ENCODE peak calls at places on chromosomes 16 and 17, in seven cellular contexts. P is uterus; X is keratinocyte; K is tibial artery; F is effector memory CD4-positive, alpha-beta T cell; N is psoas muscle; Y is CD8-positive, alpha-beta memory T cell. G is an unnamed sample. For H3K36me3, the result is how much of the 10 kb centered on the place peaks cover.

GRCh38 chr17:1073241-1073962 is 76.5 kb downstream of the TIMM22 start:
- DNase-seq in F (no peak), X (no peak), P (no peak), Y (no peak), K (no peak), N (peak), G (no peak)

GRCh38 chr17:301681-302299 is 50.8 kb downstream of the RPH3AL start:
- DNase-seq in K (no peak), Y (no peak), P (peak), X (no peak), F (no peak), N (peak), G (no peak)

GRCh38 chr17:34725740-34726139 is 146.4 kb downstream of the TMEM132E start:
- DNase-seq in X (no peak), F (no peak), Y (no peak), K (no peak), P (no peak), N (no peak), G (no peak)

GRCh38 chr16:11461595-11461990 is 116.3 kb downstream of the RMI2 start:
- DNase-seq in K (no peak), P (no peak), N (no peak), Y (no peak), F (no peak), X (no peak), G (no peak)

GRCh38 chr16:117381-118365 is 20.8 kb downstream of the NPRL3 start:
- DNase-seq in P (peak), N (peak), K (no peak), F (peak), X (no peak), Y (peak), G (peak)

GRCh38 chr16:88697831-88698693 is 8.1 kb downstream of the RNF166 start:
- DNase-seq in P (no peak), K (no peak), X (no peak), N (no peak), F (no peak), Y (peak), G (no peak)

GRCh38 chr17:51119415-51120356 is 982 bp downstream of the SPAG9 start:
- DNase-seq in P (peak), X (no peak), K (peak), Y (peak), F (peak), N (peak), G (peak)

GRCh38 chr17:81866440-81867122 is 4.6 kb downstream of the ARHGDIA start:
- DNase-seq in F (no peak), P (no peak), Y (no peak), N (no peak), K (no peak), X (no peak), G (no peak)

GRCh38 chr16:11851301-11852091 is at the start of gene RSL1D1:
- DNase-seq in F (peak), P (peak), K (peak), N (peak), X (peak), Y (peak), G (peak)

GRCh38 chr17:5126719-5127488 is 11.1 kb downstream of the USP6 start:
- DNase-seq in X (no peak), P (no peak), Y (no peak), F (no peak), N (no peak), K (no peak), G (peak)

GRCh38 chr17:31678431-31678830 is 180.6 kb downstream of the COPRS start:
- DNase-seq in N (peak), K (no peak), P (no peak), X (no peak), Y (no peak), F (no peak), G (no peak)

GRCh38 chr17:59754547-59754946 is 47.1 kb downstream of the VMP1 start:
- DNase-seq in K (no peak), X (peak), Y (no peak), F (no peak), P (no peak), N (no peak), G (no peak)

GRCh38 chr16:12319464-12320030 is 343.0 kb downstream of the SNX29 start:
- DNase-seq in P (no peak), K (no peak), X (no peak), F (no peak), Y (no peak), N (no peak), G (no peak)

GRCh38 chr17:51035436-51035835 is 85.2 kb downstream of the SPAG9 start:
- DNase-seq in F (no peak), Y (no peak), P (no peak), N (no peak), X (no peak), K (no peak), G (no peak)

GRCh38 chr16:66832661-66833305 is 2.0 kb upstream of the NAE1 start:
- DNase-seq in N (no peak), P (no peak), F (no peak), K (no peak), X (no peak), Y (no peak), G (no peak)

GRCh38 chr16:55949518-55949917 is 74.3 kb upstream of the CES5A start:
- DNase-seq in K (no peak), X (peak), Y (no peak), P (no peak), N (no peak), F (no peak), G (no peak)

GRCh38 chr17:19570497-19571151 is 37.0 kb downstream of the SLC47A1 start:
- DNase-seq in X (no peak), F (no peak), N (no peak), K (no peak), Y (no peak), P (no peak), G (no peak)

GRCh38 chr16:2497116-2497630 is 16.6 kb upstream of the ATP6V0C start:
- DNase-seq in F (no peak), Y (no peak), N (peak), P (no peak), X (no peak), K (no peak), G (no peak)

GRCh38 chr17:57956311-57957119 is 1.3 kb upstream of the CUEDC1 start:
- DNase-seq in K (no peak), N (peak), F (peak), Y (peak), X (no peak), P (peak), G (peak)

GRCh38 chr17:62216847-62217246 is 151.8 kb upstream of the MED13 start:
- DNase-seq in Y (no peak), X (no peak), F (no peak), P (no peak), K (no peak), N (no peak), G (no peak)
- H3K27ac ChIP-seq in Y (no peak), X (no peak), F (no peak), P (no peak), K (no peak), N (no peak), G (no peak)

DNA sequence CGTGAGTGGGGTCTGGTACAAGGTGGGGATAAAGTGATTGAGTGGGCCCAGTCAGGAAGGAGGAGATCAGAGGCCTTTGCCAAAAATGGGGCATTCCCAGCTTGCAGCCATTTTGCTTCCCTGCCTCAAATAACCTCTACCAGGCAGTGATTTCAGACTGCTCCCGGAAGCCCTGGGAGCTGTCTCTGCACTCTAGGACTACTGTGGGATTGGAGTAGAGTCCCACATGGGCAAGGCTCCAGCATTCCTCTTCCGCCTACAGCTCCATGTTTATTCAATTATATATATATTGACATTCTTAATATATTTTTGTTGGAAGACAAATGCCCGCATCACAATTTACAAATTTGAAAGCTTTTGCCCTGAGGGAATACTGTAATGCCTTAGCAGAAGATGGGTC is 13.5 kb downstream of the SUPT6H start:
- DNase-seq in P (no peak), K (no peak), F (no peak), N (no peak), X (no peak), Y (no peak), G (no peak)
- H3K36me3 ChIP-seq in P (under half), K (half or more), F (half or more), N (under half), X (half or more), Y (half or more), G (half or more)

DNA sequence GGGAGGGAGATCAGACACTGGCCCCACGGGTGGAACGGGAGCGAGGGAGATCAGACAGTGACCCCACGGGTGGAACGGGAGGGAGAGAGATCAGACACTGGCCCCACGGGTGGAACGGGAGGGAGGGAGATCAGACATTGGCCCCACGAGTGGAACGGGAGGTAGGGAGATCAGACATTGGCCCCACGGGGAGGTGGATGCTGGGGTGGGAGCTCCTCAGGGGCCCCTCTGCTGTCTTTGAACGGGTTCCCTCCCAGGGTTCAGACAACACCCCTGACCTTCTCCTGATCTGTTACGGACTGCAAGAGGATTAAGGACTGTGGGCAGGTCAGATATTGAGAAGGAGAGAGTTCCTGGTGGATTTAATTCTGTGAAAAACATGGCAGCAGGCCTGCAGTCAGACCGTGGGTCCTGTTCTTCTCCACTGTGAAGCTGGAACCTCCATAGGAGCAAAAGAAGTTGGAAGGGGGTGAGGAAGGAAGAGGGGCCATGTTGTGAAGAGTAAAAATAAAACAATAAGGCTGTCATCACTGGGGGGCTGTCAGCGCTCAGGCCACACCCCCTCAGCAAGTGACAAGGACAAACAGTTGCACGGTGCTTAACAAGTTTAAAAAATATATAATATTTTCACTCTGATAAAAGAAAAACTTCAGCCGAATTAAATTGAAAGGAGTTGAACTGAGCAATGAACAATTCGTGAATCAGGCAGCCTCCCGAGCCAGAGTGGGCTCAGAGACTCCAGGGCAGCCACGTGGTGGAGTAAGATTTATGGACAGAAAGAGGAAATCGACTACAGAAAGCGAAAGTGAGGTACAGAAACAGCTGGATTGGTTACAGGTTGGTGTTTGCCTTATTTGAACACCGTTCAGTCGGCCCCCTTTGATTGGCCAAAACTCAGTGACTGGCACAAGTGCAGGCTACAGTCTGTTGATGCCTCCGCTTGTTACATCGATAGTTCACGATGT is 348.7 kb upstream of the TNRC6C start:
- DNase-seq in Y (peak), N (no peak), P (peak), X (no peak), F (peak), K (peak), G (peak)
- H3K4me3 ChIP-seq in Y (peak), N (peak), P (no peak), X (no peak), F (peak), K (peak), G (peak)

DNA sequence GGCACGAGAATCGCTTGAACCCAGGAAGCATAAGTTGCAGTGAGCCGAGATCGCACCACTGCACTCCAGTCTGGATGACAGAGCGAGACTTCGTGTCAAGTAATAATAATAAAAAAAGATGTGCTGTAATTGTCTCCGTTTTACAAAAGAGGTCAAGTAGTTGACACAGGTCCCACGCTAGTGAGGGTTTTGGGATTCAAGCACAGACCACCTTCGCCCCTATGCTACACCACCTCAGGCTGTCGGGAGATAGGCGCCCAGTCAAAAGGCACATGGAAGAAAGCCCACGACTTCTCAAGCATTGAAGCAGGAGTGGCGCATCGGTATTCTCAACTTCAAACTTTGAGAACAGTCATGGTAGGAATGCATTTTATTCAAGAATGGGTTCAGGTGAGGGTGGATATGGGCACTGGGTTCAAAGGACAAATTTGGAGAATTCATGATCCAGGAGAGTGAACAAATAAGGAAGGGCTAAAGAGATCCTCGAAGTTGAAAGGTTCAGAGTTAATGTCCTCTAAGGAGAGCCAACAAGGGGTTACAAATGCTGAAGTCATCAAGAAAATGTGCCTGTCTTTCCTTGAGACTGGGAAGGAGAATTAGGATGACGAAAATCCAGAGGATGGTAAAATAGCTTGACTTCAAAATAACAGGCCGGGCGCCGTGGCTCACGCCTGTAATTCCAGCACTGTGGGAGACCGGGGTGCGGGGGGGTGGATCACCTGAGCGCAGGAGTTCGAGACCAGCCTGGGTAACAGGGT is 1.4 kb upstream of the AMZ2 start:
- DNase-seq in K (no peak), Y (no peak), N (no peak), F (no peak), P (peak), X (no peak), G (no peak)
- H3K27ac ChIP-seq in K (no peak), Y (peak), N (peak), F (peak), P (no peak), X (no peak), G (peak)

G was measured in naive thymus-derived CD4-positive, alpha-beta T cell.